ENCODE peak calls at places on chromosomes 3 and 15, in nine cellular contexts. H, U, B, K, C, I, X, D and S are unnamed samples. For H3K36me3, the result is how much of the 10 kb centered on the place peaks cover.

GRCh38 chr3:166582231-166582630 is 745.0 kb upstream of the BCHE start:
- DNase-seq in U (no peak), K (no peak), B (no peak), H (no peak), I (no peak), X (no peak), D (no peak), C (no peak), S (no peak)

GRCh38 chr15:43648649-43649429 is at the start of gene CATSPER2:
- DNase-seq in H (no peak), D (no peak), U (peak), I (no peak), B (no peak), K (no peak), X (no peak), C (no peak), S (no peak)

GRCh38 chr3:138195491-138195890 is 8.4 kb downstream of the ARMC8 start:
- DNase-seq in U (no peak), X (no peak), H (no peak), K (no peak), B (no peak), D (no peak), I (no peak), C (no peak), S (no peak)

GRCh38 chr3:108001457-108001856 is 89.4 kb downstream of the CD47 start:
- DNase-seq in H (no peak), X (no peak), U (no peak), D (no peak), C (no peak), K (no peak), I (peak), B (no peak), S (no peak)

GRCh38 chr15:66706225-66706732 is 4.2 kb downstream of the SMAD6 start:
- DNase-seq in B (no peak), X (no peak), D (no peak), I (no peak), U (no peak), H (no peak), K (no peak), C (peak), S (no peak)

GRCh38 chr15:41928637-41929620 is 35.1 kb upstream of the SPTBN5 start:
- DNase-seq in H (no peak), B (no peak), D (no peak), X (no peak), K (peak), U (no peak), I (peak), C (no peak), S (no peak)

GRCh38 chr3:125057186-125057850 is 1.5 kb upstream of the HEG1 start:
- DNase-seq in H (no peak), B (no peak), C (no peak), I (no peak), U (no peak), D (no peak), X (peak), K (no peak), S (no peak)

GRCh38 chr3:58414538-58415197 is 19.0 kb downstream of the PDHB start:
- DNase-seq in D (peak), X (peak), K (no peak), U (peak), H (no peak), B (no peak), I (no peak), C (peak), S (no peak)

GRCh38 chr3:15284121-15284889 is 48.1 kb downstream of the SH3BP5 start:
- DNase-seq in B (peak), I (no peak), X (no peak), H (no peak), C (no peak), D (no peak), U (no peak), K (no peak), S (no peak)

GRCh38 chr15:34336947-34337556 is 529 bp downstream of the SLC12A6 start:
- DNase-seq in I (no peak), C (no peak), D (no peak), U (peak), H (no peak), X (no peak), B (no peak), K (no peak), S (no peak)

GRCh38 chr15:84402856-84403608 is 167.5 kb downstream of the GOLGA6L4 start:
- DNase-seq in X (no peak), B (peak), H (no peak), I (peak), K (peak), D (no peak), C (no peak), U (no peak), S (no peak)

GRCh38 chr3:183822631-183823030 is 2.7 kb downstream of the MAP6D1 start:
- DNase-seq in H (no peak), U (peak), X (no peak), D (no peak), B (no peak), C (peak), I (no peak), K (no peak), S (no peak)

GRCh38 chr3:15258720-15259119 is 52.7 kb downstream of the CAPN7 start:
- DNase-seq in X (no peak), B (no peak), C (no peak), D (no peak), I (peak), K (peak), U (no peak), H (no peak), S (no peak)

GRCh38 chr3:135756016-135756695 is 209.4 kb upstream of the PPP2R3A start:
- DNase-seq in X (no peak), U (no peak), B (no peak), K (no peak), C (no peak), H (no peak), I (no peak), D (no peak), S (no peak)

GRCh38 chr3:69352305-69353087 is 33.4 kb downstream of the FRMD4B start:
- DNase-seq in K (no peak), U (no peak), H (no peak), I (no peak), C (no peak), D (no peak), B (no peak), X (no peak), S (no peak)

GRCh38 chr3:112770026-112770626 is 76.5 kb downstream of the CD200R1L start:
- DNase-seq in U (peak), H (no peak), X (peak), I (no peak), B (no peak), K (peak), C (peak), D (no peak), S (no peak)

GRCh38 chr3:10937141-10937825 is 55.3 kb upstream of the SLC6A1 start:
- DNase-seq in K (no peak), B (no peak), U (no peak), C (no peak), H (no peak), X (no peak), D (no peak), I (peak), S (no peak)

GRCh38 chr3:184338538-184338945 is 1.1 kb downstream of the FAM131A start:
- DNase-seq in H (no peak), U (peak), B (peak), K (peak), I (peak), D (no peak), X (peak), C (peak), S (no peak)

GRCh38 chr15:83092309-83092976 is 15.0 kb upstream of the TM6SF1 start:
- DNase-seq in B (no peak), D (no peak), C (no peak), U (no peak), I (no peak), K (no peak), X (peak), H (no peak), S (no peak)

GRCh38 chr15:86038491-86038890 is 41.2 kb upstream of the AGBL1 start:
- DNase-seq in X (no peak), D (no peak), H (no peak), C (no peak), B (no peak), K (no peak), I (no peak), U (no peak), S (no peak)

GRCh38 chr15:37106490-37107001 is 6.2 kb upstream of the MEIS2 start:
- DNase-seq in K (no peak), H (no peak), X (peak), C (peak), U (peak), D (no peak), B (no peak), I (no peak), S (no peak)

GRCh38 chr15:73683624-73684536 is at the start of gene CD276:
- DNase-seq in C (peak), B (peak), D (no peak), H (no peak), U (peak), K (peak), X (peak), I (peak), S (peak)

GRCh38 chr3:195001961-195002861 is 268.7 kb downstream of the XXYLT1 start:
- DNase-seq in K (peak), X (peak), B (peak), U (peak), H (peak), D (no peak), C (peak), I (peak), S (peak)

GRCh38 chr3:168021737-168022450 is 73.8 kb downstream of the GOLIM4 start:
- DNase-seq in I (no peak), X (no peak), H (no peak), U (no peak), D (no peak), B (no peak), K (no peak), C (no peak), S (no peak)
- H3K36me3 ChIP-seq in I (half or more), X (under half), H (under half), U (under half), D (under half), B (under half), K (half or more), C (under half), S (under half)

GRCh38 chr3:62372621-62373041 is 719 bp downstream of the FEZF2 start:
- DNase-seq in C (peak), U (no peak), I (no peak), K (no peak), H (no peak), D (no peak), X (no peak), B (no peak), S (no peak)

GRCh38 chr3:62371735-62372591 is 1.4 kb downstream of the FEZF2 start:
- DNase-seq in C (peak), X (no peak), U (peak), D (no peak), I (no peak), K (peak), H (no peak), B (no peak), S (no peak)

GRCh38 chr3:62374375-62374876 is 1.1 kb upstream of the FEZF2 start:
- DNase-seq in I (no peak), B (no peak), C (peak), X (no peak), K (no peak), H (no peak), U (peak), D (no peak), S (no peak)

GRCh38 chr3:62373714-62374333 is 474 bp upstream of the FEZF2 start:
- DNase-seq in D (no peak), H (no peak), B (no peak), U (peak), X (no peak), K (no peak), C (no peak), I (no peak), S (no peak)

GRCh38 chr3:62373215-62373614 is at the start of gene FEZF2:
- DNase-seq in U (peak), B (no peak), D (no peak), I (no peak), K (no peak), C (peak), H (no peak), X (no peak), S (no peak)
- H3K4me3 ChIP-seq in U (peak), B (peak), D (no peak), I (peak), K (peak), C (no peak), H (no peak), X (no peak), S (no peak)

GRCh38 chr3:27310693-27311092 is 58.5 kb downstream of the NEK10 start:
- DNase-seq in X (no peak), K (no peak), B (no peak), U (no peak), C (no peak), H (no peak), I (no peak), D (no peak), S (no peak)
- H3K36me3 ChIP-seq in X (under half), K (under half), B (under half), U (under half), C (under half), H (under half), I (under half), D (under half), S (under half)

DNA sequence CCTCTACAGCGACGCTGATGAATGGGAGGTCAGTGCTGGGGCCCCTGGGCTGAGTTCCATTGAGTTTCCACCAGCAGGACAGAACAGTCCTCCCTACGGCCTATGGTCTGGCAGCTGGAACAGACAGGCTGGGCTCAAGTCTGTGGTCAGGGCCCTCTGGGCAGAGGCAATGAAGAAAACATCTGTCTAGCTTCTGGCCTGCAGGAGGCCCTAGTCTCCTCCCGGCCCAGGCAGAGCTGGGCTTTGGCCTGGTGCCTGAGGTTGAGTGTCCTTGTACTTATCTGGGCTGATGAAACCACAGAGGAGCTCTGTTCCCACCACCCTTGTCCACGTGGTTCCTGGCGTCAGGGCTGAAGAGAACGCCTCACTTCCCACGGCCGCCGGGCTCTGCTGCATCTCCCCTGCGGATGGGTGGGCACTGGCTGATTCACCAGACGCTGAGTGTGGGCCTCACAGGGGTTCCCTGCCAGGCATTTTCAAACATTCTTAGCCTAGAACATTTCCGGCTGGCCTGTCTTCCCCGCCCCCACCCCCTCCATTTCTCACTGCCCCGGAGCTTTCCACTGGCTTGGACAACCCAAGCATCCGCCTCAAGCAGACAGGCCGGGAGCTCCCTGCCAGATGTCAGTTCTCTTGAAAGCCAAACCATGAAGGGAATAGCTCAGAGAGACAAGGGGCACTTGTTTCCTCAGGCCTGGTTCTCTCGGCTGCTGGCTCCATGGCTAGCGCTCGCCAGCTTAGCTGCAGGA is 20.3 kb downstream of the PPCDC start:
- DNase-seq in U (no peak), H (no peak), B (peak), K (peak), C (no peak), X (peak), I (peak), D (no peak), S (peak)
- H3K4me3 ChIP-seq in U (no peak), H (no peak), B (no peak), K (peak), C (no peak), X (no peak), I (peak), D (no peak), S (no peak)

GRCh38 chr3:49311283-49311682 is 28.6 kb downstream of the USP4 start:
- DNase-seq in I (no peak), B (no peak), C (no peak), H (no peak), K (no peak), X (no peak), D (no peak), U (peak), S (no peak)

GRCh38 chr3:49300595-49300994 is 23.6 kb upstream of the C3orf62 start:
- DNase-seq in K (no peak), B (no peak), C (no peak), X (no peak), H (no peak), U (no peak), D (no peak), I (no peak), S (no peak)

DNA sequence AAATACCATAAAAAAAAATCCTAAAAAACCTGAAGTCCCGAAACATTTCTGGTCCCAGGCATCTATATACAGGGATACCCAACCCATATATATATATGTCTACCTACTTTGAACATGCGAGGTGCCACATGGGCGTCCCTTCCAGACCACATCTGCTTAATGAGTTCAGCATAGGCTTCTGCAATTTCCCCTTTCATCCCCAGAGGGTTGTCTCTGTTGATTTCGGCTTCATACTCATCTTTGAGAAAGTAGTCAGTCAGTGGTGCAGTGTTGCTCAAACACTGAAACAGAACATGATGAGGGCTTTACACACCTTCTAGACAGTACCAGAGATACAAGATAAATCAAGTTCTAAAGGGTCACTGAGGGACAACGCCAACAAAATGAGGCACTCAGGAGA is 28.6 kb upstream of the C3orf62 start:
- DNase-seq in B (no peak), X (no peak), I (no peak), K (no peak), C (no peak), H (no peak), D (no peak), U (no peak), S (no peak)
- H3K36me3 ChIP-seq in B (under half), X (under half), I (half or more), K (half or more), C (under half), H (under half), D (half or more), U (under half), S (under half)

GRCh38 chr15:80778621-80778963 is 578 bp upstream of the CEMIP start:
- DNase-seq in U (no peak), H (no peak), D (no peak), K (no peak), I (no peak), X (no peak), C (no peak), B (no peak), S (no peak)

GRCh38 chr15:80778964-80779657 is at the start of gene CEMIP:
- DNase-seq in I (peak), X (peak), U (peak), D (no peak), B (peak), H (no peak), K (peak), C (peak), S (no peak)

GRCh38 chr15:80779658-80780415 is 667 bp downstream of the CEMIP start:
- DNase-seq in H (no peak), D (no peak), U (peak), K (peak), B (no peak), C (peak), X (no peak), I (peak), S (no peak)

GRCh38 chr15:80777836-80778620 is 1.1 kb upstream of the CEMIP start:
- DNase-seq in X (no peak), C (no peak), H (no peak), I (no peak), B (no peak), D (no peak), U (no peak), K (no peak), S (no peak)

DNA sequence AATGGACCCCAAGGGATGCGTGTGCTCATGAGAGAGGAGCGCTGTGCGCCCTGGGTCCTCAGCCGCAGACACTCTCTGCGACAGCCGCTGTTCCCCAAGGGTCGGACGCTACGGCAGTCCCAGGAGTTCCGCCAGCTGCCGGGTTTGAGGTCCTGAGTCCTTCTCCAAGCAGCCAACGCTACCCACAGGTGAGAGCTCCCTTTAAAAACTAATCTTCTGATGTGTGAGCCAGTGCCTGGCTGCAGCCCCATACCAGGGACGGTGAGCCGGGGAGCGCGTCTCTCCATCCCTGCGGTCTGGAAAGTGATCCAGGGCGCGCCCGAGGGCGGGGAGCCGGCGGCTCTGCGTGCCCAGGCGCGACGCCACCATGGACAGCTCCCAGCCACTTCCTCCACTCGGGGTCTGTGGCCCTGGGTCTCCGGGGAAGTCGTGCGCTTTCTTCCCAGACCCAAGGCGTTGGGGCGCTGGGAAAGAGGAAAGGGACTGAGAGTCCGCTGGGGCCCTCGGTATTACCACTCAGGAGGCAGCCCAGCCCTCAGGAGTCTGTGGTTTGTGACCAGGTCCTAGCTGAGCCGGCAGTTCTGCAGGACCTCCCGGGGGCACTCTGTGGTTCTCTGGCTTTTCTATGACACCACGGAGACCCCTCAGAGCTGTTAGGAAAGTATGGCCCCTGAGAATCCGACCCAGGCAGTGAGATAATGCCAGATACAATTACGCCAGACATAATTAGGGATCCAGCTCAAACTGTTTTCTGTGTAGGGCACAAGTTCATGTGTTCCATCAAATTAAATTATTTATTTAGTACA is 1.4 kb downstream of the CEMIP start:
- DNase-seq in U (peak), B (no peak), D (no peak), H (no peak), C (peak), X (no peak), I (peak), K (peak), S (no peak)
- H3K4me3 ChIP-seq in U (peak), B (no peak), D (no peak), H (peak), C (no peak), X (no peak), I (peak), K (peak), S (no peak)